ENCODE peak calls at places on chromosomes 13 and 19, in four cellular contexts. M is K562, S is HepG2, P is GM12878. T is an unnamed sample.
A peak's percentile ranks its signal among the peaks of the same experiment; 100 is the strongest.

GRCh38 chr13:73273737-73274136 is 214.9 kb downstream of the KLF5 start:
- DNase-seq in S (no peak), M (no peak), P (no peak), T (no peak)

GRCh38 chr13:41231786-41232185 is 31.6 kb downstream of the MTRF1 start:
- DNase-seq in S (peak; percentile 28), M (peak; percentile 31), P (peak; percentile 24), T (peak; percentile 46)

GRCh38 chr13:103815619-103816018 is 749.4 kb upstream of the SLC10A2 start:
- DNase-seq in P (no peak), S (no peak), M (no peak), T (no peak)

GRCh38 chr13:26480246-26480855 is 77.1 kb upstream of the WASF3 start:
- DNase-seq in S (no peak), P (no peak), M (no peak), T (no peak)

GRCh38 chr19:38970664-38971532 is 4.6 kb downstream of the FBXO17 start:
- DNase-seq in P (no peak), S (no peak), M (no peak), T (no peak)

GRCh38 chr13:32264407-32264806 is 50.8 kb downstream of the ZAR1L start:
- DNase-seq in M (no peak), S (no peak), P (no peak), T (peak; percentile 98)

GRCh38 chr19:45733160-45733810 is at the start of gene MEIOSIN:
- DNase-seq in M (no peak), P (no peak), S (no peak), T (no peak)

GRCh38 chr19:46579286-46579944 is 21.7 kb upstream of the CALM3 start:
- DNase-seq in S (no peak), M (no peak), P (no peak), T (no peak)

GRCh38 chr19:35044317-35045117 is 3.0 kb downstream of the HPN start:
- DNase-seq in M (peak; percentile 77), S (peak; percentile 28), P (no peak), T (peak; percentile 65)

GRCh38 chr13:25286308-25286968 is 850 bp downstream of the MTMR6 start:
- DNase-seq in S (peak; percentile 24), M (peak; percentile 37), P (no peak), T (peak; percentile 66)

GRCh38 chr19:41695745-41696144 is 7.7 kb upstream of the CEACAM7 start:
- DNase-seq in S (no peak), M (no peak), P (no peak), T (no peak)

GRCh38 chr13:98333481-98333880 is 156.4 kb upstream of the RNF113B start:
- DNase-seq in S (peak; percentile 25), P (no peak), M (no peak), T (no peak)

GRCh38 chr13:75359266-75359665 is 122.7 kb downstream of the TBC1D4 start:
- DNase-seq in S (no peak), P (no peak), M (no peak), T (no peak)

GRCh38 chr13:114151031-114151430 is 18.6 kb upstream of the RASA3 start:
- DNase-seq in S (no peak), M (no peak), P (no peak), T (no peak)

GRCh38 chr13:45715351-45715750 is 13.2 kb downstream of the CBY2 start:
- DNase-seq in M (no peak), S (no peak), P (no peak), T (no peak)

GRCh38 chr19:3692141-3693029 is 7.9 kb downstream of the PIP5K1C start:
- DNase-seq in M (no peak), S (no peak), P (no peak), T (no peak)

GRCh38 chr19:33407716-33408115 is 34.2 kb downstream of the CEBPG start:
- DNase-seq in P (no peak), M (no peak), S (no peak), T (no peak)

GRCh38 chr13:71605744-71606143 is 261.3 kb downstream of the DACH1 start:
- DNase-seq in S (no peak), P (no peak), M (no peak), T (peak; percentile 6)

GRCh38 chr13:76630629-76631028 is 255.6 kb downstream of the KCTD12 start:
- DNase-seq in S (no peak), M (no peak), P (no peak), T (no peak)

GRCh38 chr19:31110331-31110730 is 238.9 kb downstream of the TSHZ3 start:
- DNase-seq in S (no peak), P (no peak), M (peak; percentile 9), T (no peak)

GRCh38 chr13:77637583-77637982 is 59.9 kb upstream of the SLAIN1 start:
- DNase-seq in S (no peak), P (no peak), M (no peak), T (no peak)

GRCh38 chr13:79393564-79394249 is 12.3 kb downstream of the RBM26 start:
- DNase-seq in P (no peak), S (peak; percentile 93), M (peak; percentile 45), T (peak; percentile 83)

GRCh38 chr19:51719251-51719901 is 4.4 kb downstream of the HAS1 start:
- DNase-seq in P (no peak), M (no peak), S (no peak), T (no peak)

GRCh38 chr19:6161271-6161850 is 25.9 kb downstream of the ACSBG2 start:
- DNase-seq in P (peak; percentile 52), S (peak; percentile 13), M (peak; percentile 95), T (peak; percentile 7)

GRCh38 chr13:58032676-58033440 is 401.3 kb downstream of the PCDH17 start:
- DNase-seq in S (no peak), M (no peak), P (no peak), T (no peak)

GRCh38 chr13:74136089-74136658 is 2.0 kb upstream of the KLF12 start:
- DNase-seq in S (no peak), M (no peak), P (no peak), T (peak; percentile 62)

GRCh38 chr13:106471957-106472543 is 63.4 kb downstream of the EFNB2 start:
- DNase-seq in P (no peak), M (peak; percentile 8), S (peak; percentile 1), T (peak; percentile 77)

GRCh38 chr13:23902975-23903905 is 5.9 kb upstream of the C1QTNF9B start:
- DNase-seq in P (no peak), M (no peak), S (no peak), T (no peak)

GRCh38 chr13:36820222-36820621 is 1.2 kb downstream of the RFXAP start:
- DNase-seq in M (no peak), P (peak; percentile 26), S (no peak), T (no peak)

GRCh38 chr13:41054212-41054877 is 7.0 kb upstream of the WBP4 start:
- DNase-seq in M (peak; percentile 68), P (peak; percentile 37), S (peak; percentile 53), T (peak; percentile 60)

GRCh38 chr13:46552302-46552680 is 679 bp upstream of the LRCH1 start:
- DNase-seq in M (no peak), P (no peak), S (no peak), T (no peak)

GRCh38 chr19:4542896-4543351 is 3.1 kb upstream of the LRG1 start:
- DNase-seq in M (no peak), P (no peak), S (no peak), T (no peak)

GRCh38 chr13:113784645-113785024 is 25.6 kb downstream of the TMEM255B start:
- DNase-seq in M (no peak), S (no peak), P (no peak), T (no peak)

GRCh38 chr19:14073232-14073924 is 792 bp downstream of the MISP3 start:
- DNase-seq in S (no peak), P (no peak), M (peak; percentile 85), T (peak; percentile 59)

GRCh38 chr19:38685666-38686529 is 38.4 kb downstream of the ACTN4 start:
- DNase-seq in P (no peak), M (peak; percentile 57), S (peak; percentile 65), T (peak; percentile 92)

GRCh38 chr19:406121-406711 is 2.7 kb downstream of the C2CD4C start:
- DNase-seq in P (no peak), M (no peak), S (no peak), T (no peak)

GRCh38 chr13:78589206-78589605 is 14.1 kb downstream of the POU4F1 start:
- DNase-seq in S (peak; percentile 39), P (no peak), M (peak; percentile 61), T (no peak)

GRCh38 chr13:26811636-26812035 is 51.0 kb upstream of the GPR12 start:
- DNase-seq in M (no peak), P (no peak), S (no peak), T (no peak)

GRCh38 chr19:45082170-45082569 is 3.1 kb downstream of the GEMIN7 start:
- DNase-seq in P (no peak), M (no peak), S (no peak), T (no peak)

GRCh38 chr19:2240881-2241760 is 4.5 kb downstream of the SF3A2 start:
- DNase-seq in S (no peak), M (no peak), P (no peak), T (no peak)

GRCh38 chr19:2239173-2239572 is 2.5 kb downstream of the SF3A2 start:
- DNase-seq in P (no peak), M (no peak), S (no peak), T (no peak)

GRCh38 chr19:2242092-2242537 is 5.5 kb downstream of the SF3A2 start:
- DNase-seq in M (no peak), S (peak; percentile 77), P (no peak), T (no peak)

GRCh38 chr19:2237869-2238153 is 1.2 kb downstream of the SF3A2 start:
- DNase-seq in M (no peak), P (no peak), S (no peak), T (no peak)

GRCh38 chr19:2239771-2240770 is 3.4 kb downstream of the SF3A2 start:
- DNase-seq in S (no peak), P (no peak), M (peak; percentile 76), T (peak; percentile 96)
- TF ChIP-seq MYC in S (no peak), P (no peak), M (no peak), T (no peak)

GRCh38 chr19:10432736-10433130 is 12.4 kb downstream of the PDE4A start:
- DNase-seq in S (no peak), M (no peak), P (no peak), T (no peak)
- H3K4me3 ChIP-seq in S (no peak overlapping the region), M (peak overlapping the region; percentile 64), P (peak overlapping the region; percentile 54), T (no peak overlapping the region)

DNA sequence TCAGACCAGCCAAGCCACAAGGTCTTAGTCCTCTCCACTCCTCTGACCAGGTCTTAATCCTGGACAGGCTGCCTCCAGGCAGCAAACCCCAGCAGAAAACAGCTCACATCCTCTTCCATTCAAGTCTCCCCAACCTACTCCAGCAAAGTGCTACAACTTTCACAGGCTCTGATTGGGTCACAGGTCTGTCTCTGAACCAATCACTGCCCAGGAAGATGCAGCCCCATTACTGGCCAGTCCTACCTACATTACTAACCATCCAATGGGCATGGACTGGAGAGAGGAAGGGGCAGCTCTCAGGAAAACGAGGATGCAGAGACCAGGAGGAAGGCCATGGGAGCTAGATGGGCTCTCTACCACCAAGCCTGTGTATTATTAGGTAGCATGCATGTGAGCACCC is 12.2 kb downstream of the MED26 start:
- DNase-seq in S (no peak), P (no peak), M (no peak), T (peak; percentile 14)
- H3K36me3 ChIP-seq in S (no peaks in the 10 kb centered on the region), P (peaks cover 3% of the 10 kb centered on the region), M (peaks cover 16% of the 10 kb centered on the region), T (no peaks in the 10 kb centered on the region)

GRCh38 chr13:109667754-109668360 is 118.5 kb downstream of the IRS2 start:
- DNase-seq in P (no peak), S (no peak), M (no peak), T (no peak)
- TF ChIP-seq MYC in P (no peak), S (no peak), M (no peak), T (no peak)

DNA sequence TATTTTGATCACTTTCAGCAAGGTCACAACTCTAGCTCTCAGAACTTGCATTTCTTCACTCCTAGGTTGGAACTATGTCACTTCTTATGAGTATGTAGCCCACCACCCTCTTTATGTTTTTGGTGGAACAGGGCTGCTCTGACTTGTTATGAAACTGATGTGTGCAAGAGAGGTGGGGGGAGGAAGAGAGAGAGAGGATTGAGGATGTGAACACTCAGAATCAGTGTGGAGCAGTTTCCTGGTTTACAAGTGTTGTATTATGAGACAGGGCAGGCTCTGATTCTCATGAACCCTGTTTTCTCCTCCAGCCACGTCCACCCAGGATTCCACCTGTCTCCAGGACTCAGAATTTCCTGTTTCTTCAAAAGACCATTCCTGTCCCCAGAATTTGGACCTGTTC is 16.1 kb downstream of the ZNF317 start:
- DNase-seq in M (no peak), S (no peak), P (no peak), T (no peak)
- H3K4me3 ChIP-seq in M (no peak overlapping the region), S (no peak overlapping the region), P (no peak overlapping the region), T (no peak overlapping the region)

T was measured in endothelial cell of umbilical vein.